ENCODE peak calls at places on chromosomes 1 and 21, in five cellular contexts. K is SK-N-SH, J is breast epithelium, T is endothelial cell of umbilical vein, H is HCT116. I is an unnamed sample.

GRCh38 chr1:175481126-175482071 is 262.0 kb downstream of the TNR start:
- DNase-seq in T (peak; percentile 59), K (no peak), H (no peak), J (no peak), I (no peak)

GRCh38 chr1:100459815-100460114 is 78.2 kb upstream of the GPR88 start:
- DNase-seq in K (no peak), H (no peak), T (no peak), J (no peak), I (no peak)

GRCh38 chr1:54273092-54273836 is 73.3 kb downstream of the MRPL37 start:
- DNase-seq in T (peak; percentile 82), J (peak; percentile 60), K (peak; percentile 80), H (no peak), I (peak; percentile 96)

GRCh38 chr1:161274874-161275273 is 16.3 kb downstream of the PCP4L1 start:
- DNase-seq in H (no peak), J (no peak), K (peak; percentile 65), T (no peak), I (no peak)

GRCh38 chr1:74205236-74205635 is 7.2 kb downstream of the FPGT start:
- DNase-seq in T (no peak), J (no peak), K (no peak), H (no peak), I (no peak)

GRCh38 chr21:33403128-33403785 is at the start of gene IFNGR2:
- DNase-seq in K (peak; percentile 88), H (no peak), T (no peak), J (no peak), I (peak; percentile 70)

GRCh38 chr1:223678841-223679240 is 13.3 kb upstream of the CAPN8 start:
- DNase-seq in J (no peak), K (no peak), T (no peak), H (no peak), I (no peak)

GRCh38 chr1:55428944-55429931 is 214.1 kb upstream of the USP24 start:
- DNase-seq in J (no peak), T (peak; percentile 99), H (peak; percentile 100), K (peak; percentile 5), I (peak; percentile 70)

GRCh38 chr21:26964379-26964778 is 2.5 kb downstream of the ADAMTS5 start:
- DNase-seq in J (peak; percentile 56), K (no peak), H (no peak), T (no peak), I (peak; percentile 92)

GRCh38 chr1:30616759-30617158 is 106.6 kb downstream of the MATN1 start:
- DNase-seq in K (no peak), J (no peak), T (no peak), H (no peak), I (no peak)

GRCh38 chr1:47624531-47624930 is 186.7 kb downstream of the FOXD2 start:
- DNase-seq in H (peak; percentile 32), J (no peak), K (no peak), T (no peak), I (no peak)

GRCh38 chr1:240306673-240307072 is 215.0 kb downstream of the FMN2 start:
- DNase-seq in H (no peak), T (no peak), K (no peak), J (no peak), I (no peak)

GRCh38 chr1:145782166-145783099 is 41.5 kb downstream of the RNF115 start:
- DNase-seq in T (peak; percentile 96), K (no peak), J (no peak), H (peak; percentile 77), I (no peak)

GRCh38 chr1:91879739-91880138 is 6.2 kb downstream of the TGFBR3 start:
- DNase-seq in H (no peak), J (no peak), K (no peak), T (no peak), I (no peak)

GRCh38 chr1:3718764-3719163 is 33.5 kb upstream of the CCDC27 start:
- DNase-seq in K (no peak), J (no peak), T (no peak), H (no peak), I (no peak)

GRCh38 chr1:171206956-171207355 is 21.9 kb downstream of the FMO2 start:
- DNase-seq in H (no peak), T (no peak), J (no peak), K (no peak), I (no peak)

GRCh38 chr1:184860985-184861754 is 106.5 kb upstream of the EDEM3 start:
- DNase-seq in H (no peak), K (no peak), T (no peak), J (no peak), I (no peak)

GRCh38 chr1:196896355-196896754 is 8.5 kb downstream of the CFHR4 start:
- DNase-seq in T (no peak), J (no peak), K (no peak), H (no peak), I (no peak)

GRCh38 chr1:111990026-111990877 is 784 bp upstream of the KCND3 start:
- DNase-seq in T (no peak), H (no peak), K (no peak), J (no peak), I (no peak)

GRCh38 chr1:235068155-235069121 is 60.2 kb downstream of the TOMM20 start:
- DNase-seq in K (no peak), H (peak; percentile 49), J (peak; percentile 65), T (no peak), I (no peak)

GRCh38 chr1:206074839-206075238 is 21.9 kb downstream of the RHEX start:
- DNase-seq in J (no peak), K (no peak), T (peak; percentile 56), H (no peak), I (no peak)

GRCh38 chr1:180237850-180238476 is 7.9 kb downstream of the LHX4 start:
- DNase-seq in K (no peak), T (no peak), J (no peak), H (no peak), I (no peak)

GRCh38 chr21:45853703-45854342 is 127.7 kb upstream of the COL6A1 start:
- DNase-seq in J (peak; percentile 22), K (no peak), H (no peak), T (no peak), I (peak; percentile 28)

GRCh38 chr21:45856940-45857339 is 124.6 kb upstream of the COL6A1 start:
- DNase-seq in K (no peak), J (no peak), H (no peak), T (no peak), I (no peak)

GRCh38 chr21:45854702-45855247 is 126.8 kb upstream of the COL6A1 start:
- DNase-seq in H (no peak), T (no peak), J (no peak), K (no peak), I (no peak)

GRCh38 chr21:45856422-45856821 is 125.1 kb upstream of the COL6A1 start:
- DNase-seq in J (peak; percentile 50), K (no peak), T (no peak), H (no peak), I (no peak)

DNA sequence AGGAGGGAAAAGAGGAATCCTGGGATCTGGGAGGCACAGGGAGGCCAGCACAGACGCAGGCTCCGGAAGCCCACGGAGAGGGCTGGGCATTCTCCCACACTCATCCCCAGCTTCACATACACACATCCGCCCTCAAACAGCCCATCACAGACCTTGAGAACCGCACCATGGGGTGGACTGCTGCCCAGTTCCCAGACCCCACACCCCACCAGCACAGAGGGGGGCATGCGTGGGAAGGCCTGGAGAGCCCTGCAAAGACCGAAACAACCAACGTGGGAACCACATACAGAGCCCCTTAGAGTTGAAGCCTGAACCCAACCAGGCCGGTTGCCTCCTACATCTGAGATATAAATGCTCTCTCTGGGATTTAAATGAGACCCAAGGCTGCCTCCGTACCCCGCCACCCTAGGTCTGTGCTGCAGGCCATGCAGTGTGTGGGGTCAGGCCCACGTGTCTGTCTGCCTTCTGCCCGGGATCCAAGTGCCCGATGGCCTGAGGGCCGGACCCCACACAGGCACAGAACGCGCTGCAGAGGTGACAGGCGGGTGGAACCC is 126.2 kb upstream of the COL6A1 start:
- DNase-seq in T (no peak), K (no peak), J (peak; percentile 47), H (no peak), I (no peak)
- H3K27me3 ChIP-seq in T (no peaks in the 10 kb centered on the region), K (no peaks in the 10 kb centered on the region), J (peaks cover 10% of the 10 kb centered on the region), H (peaks cover 12% of the 10 kb centered on the region), I (no peaks in the 10 kb centered on the region)

GRCh38 chr1:202010042-202011015 is at the start of gene ELF3:
- DNase-seq in H (peak; percentile 98), J (peak; percentile 93), K (no peak), T (no peak), I (no peak)

GRCh38 chr1:202007279-202007678 is 3.1 kb upstream of the ELF3 start:
- DNase-seq in K (no peak), H (no peak), J (no peak), T (no peak), I (no peak)

GRCh38 chr1:202005958-202006357 is 4.4 kb upstream of the ELF3 start:
- DNase-seq in T (peak; percentile 33), J (no peak), K (no peak), H (no peak), I (no peak)

GRCh38 chr1:202009326-202010031 is 908 bp upstream of the ELF3 start:
- DNase-seq in K (peak; percentile 90), J (peak; percentile 81), T (peak; percentile 60), H (peak; percentile 77), I (peak; percentile 84)

DNA sequence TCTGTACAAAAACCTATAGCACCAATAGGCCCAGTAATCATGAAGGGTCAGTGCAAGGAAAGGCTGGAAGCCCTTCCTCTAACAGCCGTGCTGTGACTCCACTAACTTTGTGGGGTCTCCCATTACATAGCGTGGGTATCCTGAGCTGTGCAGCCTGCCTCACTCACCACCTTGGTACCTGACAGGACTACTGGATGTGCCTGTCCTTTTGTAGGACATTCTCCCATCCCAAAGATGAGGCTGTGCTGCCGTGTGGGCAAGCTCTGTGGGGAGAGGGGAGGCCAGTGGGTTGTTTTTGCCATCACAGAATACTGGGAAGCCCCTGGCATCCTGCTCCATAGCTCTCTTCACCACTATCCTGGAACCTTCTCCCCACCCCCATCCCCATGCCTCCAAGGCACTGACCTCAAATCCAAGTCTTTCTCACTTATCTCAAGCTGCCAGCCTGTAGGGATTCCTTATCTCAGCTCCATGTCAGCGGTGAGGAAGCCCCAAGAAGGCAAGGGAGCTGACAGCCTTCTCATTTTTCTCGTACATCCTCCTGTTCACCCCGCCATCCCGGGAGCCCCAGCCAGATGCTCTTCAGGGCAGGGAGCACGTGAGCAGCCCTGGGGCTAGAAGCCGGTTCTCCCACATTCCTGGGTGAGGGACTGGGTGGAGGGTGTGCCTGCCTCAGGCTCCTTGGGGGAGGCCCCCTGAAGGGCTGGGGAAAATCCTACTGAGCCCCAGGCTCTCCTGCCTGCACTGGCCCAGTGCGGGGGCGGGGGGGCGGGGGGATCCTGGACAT is 2.5 kb upstream of the ELF3 start:
- DNase-seq in T (no peak), H (peak; percentile 75), K (no peak), J (peak; percentile 87), I (no peak)
- TF ChIP-seq POLR2AphosphoS5 in T (no peak), H (peak; percentile 64), K (no peak), J (peak; percentile 80), I (no peak)

GRCh38 chr21:36708512-36709029 is 9.7 kb downstream of the SIM2 start:
- DNase-seq in T (no peak), H (no peak), K (no peak), J (peak; percentile 36), I (no peak)
- H3K27me3 ChIP-seq in T (peaks cover 100% of the 10 kb centered on the region), H (no peaks in the 10 kb centered on the region), K (peaks cover 97% of the 10 kb centered on the region), J (peaks cover 99% of the 10 kb centered on the region), I (peaks cover 96% of the 10 kb centered on the region)

GRCh38 chr1:242081446-242081845 is 82.5 kb upstream of the MAP1LC3C start:
- DNase-seq in K (no peak), J (no peak), H (no peak), T (no peak), I (no peak)

GRCh38 chr1:242086093-242086492 is 87.2 kb upstream of the MAP1LC3C start:
- DNase-seq in K (no peak), H (no peak), J (no peak), T (no peak), I (no peak)

GRCh38 chr1:242088875-242089274 is 90.0 kb upstream of the MAP1LC3C start:
- DNase-seq in T (no peak), K (no peak), J (no peak), H (no peak), I (no peak)

GRCh38 chr1:242083742-242084141 is 84.8 kb upstream of the MAP1LC3C start:
- DNase-seq in H (no peak), T (no peak), K (no peak), J (no peak), I (no peak)
- TF ChIP-seq POLR2AphosphoS5 in H (no peak), T (no peak), K (no peak), J (no peak), I (no peak)

I was measured in sigmoid colon.